ENCODE peak calls at places on chromosomes 1 and 21, in four cellular contexts. L is adrenal gland, J is GM23338, C is NT2/D1. K is an unnamed sample.

GRCh38 chr1:237875291-237875690 is 15.4 kb downstream of the ZP4 start:
- DNase-seq in L (no peak), J (no peak), C (no peak), K (peak; percentile 15)

GRCh38 chr1:178958491-178958890 is 67.2 kb upstream of the FAM20B start:
- DNase-seq in L (no peak), J (no peak), C (no peak), K (no peak)

GRCh38 chr1:73674945-73675561 is 522.9 kb downstream of the LRRIQ3 start:
- DNase-seq in L (no peak), J (peak; percentile 60), C (no peak), K (no peak)

GRCh38 chr1:208065862-208066261 is 154.9 kb upstream of the CD34 start:
- DNase-seq in L (no peak), J (no peak), C (no peak), K (no peak)

GRCh38 chr1:10762875-10763274 is 33.6 kb downstream of the CASZ1 start:
- DNase-seq in L (no peak), J (no peak), C (no peak), K (no peak)

GRCh38 chr1:236020359-236021000 is 44.4 kb downstream of the NID1 start:
- DNase-seq in L (no peak), J (no peak), C (no peak), K (no peak)

GRCh38 chr1:91070274-91070673 is 48.4 kb upstream of the ZNF644 start:
- DNase-seq in L (no peak), J (no peak), C (no peak), K (no peak)

GRCh38 chr1:150627821-150628410 is 1.5 kb downstream of the ENSA start:
- DNase-seq in L (no peak), J (no peak), C (no peak), K (no peak)

GRCh38 chr1:101140041-101140718 is 96.6 kb upstream of the S1PR1 start:
- DNase-seq in L (no peak), J (no peak), C (no peak), K (no peak)

GRCh38 chr1:66751160-66751559 is 1.1 kb upstream of the DYNLT5 start:
- DNase-seq in L (no peak), J (no peak), C (no peak), K (no peak)

GRCh38 chr1:57269621-57270235 is 154.1 kb downstream of the DAB1 start:
- DNase-seq in L (no peak), J (no peak), C (no peak), K (no peak)

GRCh38 chr1:10399487-10399917 is 638 bp downstream of the PGD start:
- DNase-seq in L (no peak), J (no peak), C (no peak), K (no peak)

GRCh38 chr1:168082008-168082876 is 54.5 kb downstream of the GPR161 start:
- DNase-seq in L (peak; percentile 76), J (peak; percentile 90), C (peak; percentile 73), K (peak; percentile 96)

GRCh38 chr1:175137369-175137768 is 55.2 kb downstream of the KIAA0040 start:
- DNase-seq in L (no peak), J (no peak), C (no peak), K (no peak)

DNA sequence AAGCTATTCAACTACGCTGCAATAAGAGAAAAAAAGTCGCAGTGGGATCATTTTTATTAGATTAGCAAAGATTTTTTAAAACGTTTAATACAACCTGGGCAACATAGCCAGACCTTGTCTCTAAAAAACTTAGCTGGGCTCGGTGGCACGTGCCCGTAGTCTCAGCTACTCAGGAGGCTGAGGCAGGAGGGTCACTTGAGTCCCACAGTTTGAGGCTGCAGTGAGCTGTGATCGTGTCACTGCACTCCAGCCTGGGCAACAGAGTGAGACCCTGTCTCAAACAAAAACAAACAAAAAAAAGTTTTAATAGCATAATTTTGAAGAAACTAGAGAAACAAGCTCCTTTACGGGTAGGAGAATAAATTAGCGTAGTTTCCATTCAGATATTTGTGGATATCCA is 1.0 kb upstream of the PRDM15 start:
- DNase-seq in L (no peak), J (no peak), C (no peak), K (no peak)
- H3K4me3 ChIP-seq in L (no peak overlapping the region), J (peak overlapping the region; percentile 79), C (no peak overlapping the region), K (peak overlapping the region; percentile 85)

DNA sequence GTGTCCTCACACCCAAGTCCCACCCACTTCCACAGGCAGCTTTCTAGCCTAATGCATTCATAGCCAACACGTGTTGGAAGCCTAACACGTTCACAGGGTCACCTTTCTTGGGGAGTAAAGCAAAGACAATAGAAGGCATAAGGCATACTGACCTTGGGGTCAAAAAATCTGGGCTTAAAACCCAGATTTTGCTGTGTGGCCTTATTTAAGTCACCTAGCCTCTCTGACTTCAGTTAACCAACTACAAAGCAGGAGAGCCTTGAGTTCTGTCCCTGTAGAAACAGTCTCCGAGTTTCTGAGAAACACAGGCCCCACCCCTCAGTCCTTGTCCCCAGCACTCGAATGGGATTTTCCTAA is 1.4 kb downstream of the TNNT2 start:
- DNase-seq in L (no peak), J (no peak), C (no peak), K (no peak)
- H3K4me3 ChIP-seq in L (no peak overlapping the region), J (peak overlapping the region; percentile 11), C (peak overlapping the region; percentile 3), K (no peak overlapping the region)

GRCh38 chr1:243842154-243842553 is 7.9 kb downstream of the AKT3 start:
- DNase-seq in L (no peak), J (no peak), C (no peak), K (no peak)
- H3K4me3 ChIP-seq in L (no peak overlapping the region), J (no peak overlapping the region), C (no peak overlapping the region), K (no peak overlapping the region)

DNA sequence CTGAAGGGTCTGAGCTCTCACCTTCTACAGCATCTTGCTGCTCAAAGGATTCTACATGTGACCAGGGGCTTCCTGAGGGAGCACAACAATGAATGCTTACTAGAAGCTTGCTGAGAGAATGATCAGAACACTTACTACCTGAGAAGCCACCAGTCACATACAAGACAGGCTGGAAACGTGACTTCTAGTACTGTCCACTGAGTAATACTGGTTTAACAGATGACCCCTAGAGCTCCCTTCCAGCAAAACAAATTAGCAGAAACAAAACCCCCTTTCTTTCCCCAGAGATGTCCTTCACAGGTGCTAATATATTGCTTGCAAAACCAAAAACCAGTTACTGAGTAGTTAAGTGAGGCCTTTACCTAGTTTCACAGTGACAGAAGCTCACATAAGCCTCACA is 2.1 kb downstream of the TAF5L start:
- DNase-seq in L (no peak), J (no peak), C (no peak), K (peak; percentile 47)
- H3K4me3 ChIP-seq in L (no peak overlapping the region), J (peak overlapping the region; percentile 96), C (no peak overlapping the region), K (peak overlapping the region; percentile 96)

GRCh38 chr1:154860154-154860870 is 9.8 kb downstream of the KCNN3 start:
- DNase-seq in L (no peak), J (no peak), C (no peak), K (no peak)
- H3K4me3 ChIP-seq in L (no peak overlapping the region), J (no peak overlapping the region), C (no peak overlapping the region), K (no peak overlapping the region)

DNA sequence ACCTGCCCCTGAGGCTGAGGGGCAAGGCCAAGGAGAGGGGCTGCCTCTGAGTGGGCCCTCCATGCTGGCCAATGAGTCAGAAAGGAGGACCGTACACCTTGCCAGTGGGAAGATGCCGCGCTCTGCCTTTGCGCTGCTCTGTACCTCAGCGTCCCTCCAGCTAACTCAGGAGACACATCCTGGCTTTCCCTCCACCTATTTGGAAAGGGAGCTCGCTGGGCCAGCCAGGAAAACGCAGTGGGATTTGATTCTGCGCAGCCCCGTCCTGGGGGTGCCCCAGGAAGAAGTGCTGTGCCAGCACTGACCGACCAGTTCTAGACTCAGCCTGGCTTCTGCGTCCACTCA is 124.6 kb downstream of the SIK1 start:
- DNase-seq in L (no peak), J (no peak), C (no peak), K (no peak)
- H3K4me3 ChIP-seq in L (no peak overlapping the region), J (no peak overlapping the region), C (no peak overlapping the region), K (no peak overlapping the region)

DNA sequence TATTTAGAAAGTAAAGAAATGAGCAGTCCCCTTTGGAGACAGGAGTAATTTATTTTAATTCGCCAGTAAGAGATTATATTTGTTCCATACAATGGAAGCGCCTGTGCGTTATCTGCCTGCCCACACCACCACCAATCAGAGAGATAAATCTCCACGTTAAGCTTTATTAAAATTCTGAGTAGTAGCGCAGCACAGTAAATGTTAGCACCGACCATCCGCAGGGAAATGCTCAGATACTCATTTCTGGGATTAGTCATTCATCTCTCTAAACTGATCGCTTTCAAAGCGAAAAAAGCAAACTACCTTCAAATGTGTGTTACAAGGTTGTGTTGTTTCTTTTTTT is 1.2 kb downstream of the ETS2 start:
- DNase-seq in L (no peak), J (no peak), C (no peak), K (no peak)
- H3K4me3 ChIP-seq in L (no peak overlapping the region), J (peak overlapping the region; percentile 80), C (peak overlapping the region; percentile 82), K (peak overlapping the region; percentile 98)

GRCh38 chr21:43193651-43194302 is 25.0 kb downstream of the CRYAA start:
- DNase-seq in L (peak; percentile 12), J (no peak), C (no peak), K (peak; percentile 28)
- H3K4me3 ChIP-seq in L (no peak overlapping the region), J (no peak overlapping the region), C (no peak overlapping the region), K (no peak overlapping the region)

GRCh38 chr1:13661539-13661938 is 38.4 kb upstream of the PRDM2 start:
- DNase-seq in L (no peak), J (no peak), C (no peak), K (no peak)

GRCh38 chr1:13662498-13662897 is 37.5 kb upstream of the PRDM2 start:
- DNase-seq in L (no peak), J (no peak), C (no peak), K (no peak)

GRCh38 chr1:13664451-13664850 is 35.5 kb upstream of the PRDM2 start:
- DNase-seq in L (no peak), J (no peak), C (no peak), K (no peak)

GRCh38 chr1:13666317-13666716 is 33.7 kb upstream of the PRDM2 start:
- DNase-seq in L (no peak), J (no peak), C (no peak), K (no peak)

DNA sequence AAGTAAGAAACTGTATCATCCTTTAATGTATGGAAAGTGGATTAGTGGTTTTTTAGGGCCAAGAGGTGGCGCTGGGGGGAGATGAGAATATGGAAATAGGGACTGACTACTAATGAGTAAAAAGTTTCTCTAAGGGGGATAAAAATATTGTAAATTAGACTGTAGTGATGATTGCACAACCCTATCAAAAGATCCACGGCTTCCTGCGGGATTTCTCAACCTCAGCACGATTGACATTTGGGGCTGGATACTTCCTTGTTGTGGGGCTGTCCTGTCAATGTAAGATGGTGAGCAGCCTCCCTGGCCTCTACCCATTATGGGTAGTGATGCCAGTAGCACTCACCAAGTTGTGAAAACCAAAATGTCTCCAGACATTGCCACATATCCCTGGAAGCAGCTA is 36.0 kb upstream of the PRDM2 start:
- DNase-seq in L (no peak), J (no peak), C (no peak), K (no peak)
- H3K4me3 ChIP-seq in L (no peak overlapping the region), J (no peak overlapping the region), C (no peak overlapping the region), K (no peak overlapping the region)